ENCODE peak calls at places on chromosome 17, in five cellular contexts. B, C, T, R and L are unnamed samples.

GRCh38 chr17:34703533-34703932 is 124.2 kb downstream of the TMEM132E start:
- DNase-seq in C (no peak), R (peak), T (peak), B (peak), L (peak)

GRCh38 chr17:17841620-17842025 is 4.8 kb upstream of the SREBF1 start:
- DNase-seq in T (no peak), C (no peak), B (peak), R (no peak), L (no peak)

GRCh38 chr17:79073016-79073705 is 1.5 kb upstream of the ENGASE start:
- DNase-seq in R (no peak), T (no peak), C (no peak), B (no peak), L (no peak)

GRCh38 chr17:55456307-55457240 is 34.9 kb upstream of the MMD start:
- DNase-seq in R (no peak), B (no peak), C (no peak), T (no peak), L (no peak)

GRCh38 chr17:6386041-6386630 is 48.8 kb downstream of the AIPL1 start:
- DNase-seq in R (peak), T (no peak), C (no peak), B (no peak), L (no peak)

GRCh38 chr17:520447-521167 is 168.0 kb upstream of the RPH3AL start:
- DNase-seq in T (no peak), C (no peak), R (no peak), B (no peak), L (no peak)

GRCh38 chr17:83055911-83056582 is 23.4 kb upstream of the METRNL start:
- DNase-seq in C (no peak), R (peak), B (peak), T (no peak), L (no peak)

GRCh38 chr17:78144736-78145641 is 1.2 kb upstream of the C17orf99 start:
- DNase-seq in R (no peak), B (no peak), C (no peak), T (no peak), L (no peak)

GRCh38 chr17:28746611-28747045 is 2.8 kb downstream of the TRAF4 start:
- DNase-seq in R (peak), B (no peak), T (peak), C (no peak), L (peak)

GRCh38 chr17:81245024-81245664 is 6.0 kb downstream of the NDUFAF8 start:
- DNase-seq in T (no peak), R (no peak), C (peak), B (no peak), L (no peak)

GRCh38 chr17:348692-349425 is 3.7 kb downstream of the RPH3AL start:
- DNase-seq in T (no peak), B (peak), R (no peak), C (no peak), L (no peak)

GRCh38 chr17:72705905-72706395 is 386.5 kb downstream of the SLC39A11 start:
- DNase-seq in B (no peak), C (no peak), R (no peak), T (no peak), L (no peak)

GRCh38 chr17:66904760-66905637 is 59.5 kb upstream of the CACNG4 start:
- DNase-seq in C (no peak), R (no peak), T (no peak), B (peak), L (no peak)

GRCh38 chr17:50501054-50501453 is 7.2 kb upstream of the MYCBPAP start:
- DNase-seq in R (no peak), C (no peak), B (peak), T (peak), L (no peak)

GRCh38 chr17:72515291-72516065 is 394.7 kb downstream of the SOX9 start:
- DNase-seq in T (no peak), C (peak), R (no peak), B (no peak), L (no peak)

GRCh38 chr17:43356450-43356849 is 42.3 kb upstream of the ARL4D start:
- DNase-seq in R (no peak), T (no peak), B (no peak), C (no peak), L (no peak)

GRCh38 chr17:2397247-2398171 is 3.4 kb downstream of the MNT start:
- DNase-seq in R (no peak), C (no peak), B (no peak), T (no peak), L (no peak)
- TF ChIP-seq ATF2 in R (no peak), C (no peak), B (no peak), T (no peak), L (no peak)

GRCh38 chr17:41539979-41540701 is 12.0 kb upstream of the KRT19 start:
- DNase-seq in R (no peak), C (no peak), B (peak), T (no peak), L (no peak)

GRCh38 chr17:41542357-41542756 is 14.2 kb upstream of the KRT19 start:
- DNase-seq in C (no peak), R (no peak), B (no peak), T (no peak), L (no peak)

GRCh38 chr17:41539071-41539492 is 11.0 kb upstream of the KRT19 start:
- DNase-seq in B (peak), C (no peak), R (no peak), T (no peak), L (no peak)

GRCh38 chr17:41538565-41538991 is 10.5 kb upstream of the KRT19 start:
- DNase-seq in T (no peak), R (no peak), C (no peak), B (no peak), L (no peak)

GRCh38 chr17:41540921-41541625 is 13.0 kb upstream of the KRT19 start:
- DNase-seq in R (no peak), B (no peak), C (no peak), T (peak), L (no peak)
- TF ChIP-seq ATF2 in R (no peak), B (no peak), C (no peak), T (no peak), L (no peak)

GRCh38 chr17:61657338-61657737 is 66.3 kb upstream of the NACA2 start:
- DNase-seq in C (no peak), B (no peak), T (no peak), R (no peak), L (no peak)

GRCh38 chr17:61660726-61661125 is 69.7 kb upstream of the NACA2 start:
- DNase-seq in T (no peak), B (no peak), R (no peak), C (no peak), L (no peak)

GRCh38 chr17:61661135-61661534 is 70.1 kb upstream of the NACA2 start:
- DNase-seq in T (no peak), R (no peak), B (no peak), C (no peak), L (no peak)

GRCh38 chr17:61658183-61658582 is 67.2 kb upstream of the NACA2 start:
- DNase-seq in T (no peak), R (no peak), C (no peak), B (no peak), L (no peak)

GRCh38 chr17:61659437-61659836 is 68.4 kb upstream of the NACA2 start:
- DNase-seq in C (no peak), R (no peak), T (no peak), B (no peak), L (no peak)
- TF ChIP-seq ATF2 in C (no peak), R (no peak), T (no peak), B (no peak), L (no peak)

DNA sequence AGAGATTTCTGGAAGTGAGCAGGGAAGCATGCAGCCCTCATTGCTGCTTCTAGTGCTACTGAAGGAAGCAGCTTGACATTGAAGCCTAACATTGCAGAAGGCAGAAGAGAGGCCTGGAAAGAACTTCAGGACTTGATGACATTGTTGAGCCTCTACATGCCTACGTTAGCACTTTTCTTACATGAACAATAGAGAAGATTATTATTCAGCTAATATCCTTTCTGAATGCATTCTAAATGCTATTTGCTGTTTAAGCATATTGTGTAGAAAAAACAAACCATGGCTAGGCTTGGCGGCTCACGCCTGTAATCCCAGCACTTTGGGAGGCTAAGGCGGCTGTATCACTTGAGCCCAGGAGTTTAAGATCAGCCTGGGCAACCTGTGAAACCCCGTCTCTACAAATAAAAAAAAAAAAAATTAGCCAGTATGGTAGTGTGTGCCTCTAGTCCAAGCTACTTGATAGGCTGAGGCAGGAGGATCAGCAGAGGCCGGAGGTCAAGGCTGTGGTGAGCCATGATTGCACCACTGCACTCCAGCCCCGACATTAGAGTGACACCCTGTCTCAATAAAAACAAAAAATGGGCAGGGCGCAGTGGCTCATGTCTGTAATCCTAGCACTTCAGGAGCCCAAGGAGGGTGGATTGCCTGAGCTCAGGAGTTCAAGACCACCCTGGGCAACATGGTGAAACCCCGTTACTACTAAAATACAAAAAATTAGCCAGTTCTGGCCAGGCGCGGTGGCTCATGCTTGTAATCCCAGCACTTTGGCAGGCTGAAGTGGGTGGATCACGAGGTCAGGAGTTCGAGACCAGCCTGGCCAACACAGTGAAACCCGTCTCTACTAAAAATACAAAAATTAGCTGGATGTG is 2.2 kb upstream of the AURKB start:
- DNase-seq in B (peak), C (no peak), R (no peak), T (peak), L (no peak)
- TF ChIP-seq ATF2 in B (peak), C (no peak), R (no peak), T (no peak), L (no peak)

DNA sequence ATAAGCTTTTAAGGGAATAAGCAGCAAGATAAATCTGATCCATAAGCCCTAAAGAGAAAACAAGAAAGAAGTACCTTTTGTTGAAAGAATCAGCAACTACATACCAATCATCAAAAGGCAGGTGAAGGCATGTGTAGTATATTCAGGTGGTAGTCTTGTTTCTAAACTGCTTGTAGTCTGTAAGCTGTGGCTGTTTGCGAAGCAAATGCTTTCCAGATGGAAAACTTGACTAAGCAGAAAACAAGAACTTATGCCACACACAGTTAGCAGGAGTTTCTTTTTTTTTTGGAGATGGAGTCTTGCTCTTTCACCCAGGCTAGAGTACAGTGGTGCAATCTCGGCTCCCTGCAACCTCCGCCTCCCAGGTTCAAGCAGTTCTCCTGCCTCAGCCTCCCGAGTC is 5.7 kb downstream of the CBX1 start:
- DNase-seq in C (no peak), R (no peak), B (no peak), T (no peak), L (no peak)
- TF ChIP-seq ATF2 in C (no peak), R (no peak), B (no peak), T (no peak), L (no peak)

GRCh38 chr17:46009681-46010596 is 10.9 kb downstream of the STH start:
- DNase-seq in R (no peak), B (no peak), T (no peak), C (no peak), L (no peak)
- TF ChIP-seq ATF2 in R (no peak), B (no peak), T (no peak), C (no peak), L (no peak)

GRCh38 chr17:75317671-75318070 is 28.4 kb upstream of the SLC25A19 start:
- DNase-seq in R (no peak), T (peak), C (no peak), B (no peak), L (peak)
- TF ChIP-seq ATF2 in R (no peak), T (no peak), C (no peak), B (no peak), L (no peak)